ENCODE peak calls at places on chromosome 15, in ten cellular contexts. One of them, this sample, is unnamed. For H3K4me1 and H3K9me3, the result is how much of the 10 kb centered on the place peaks cover.

GRCh38 chr15:69160976-69161877 is 792 bp downstream of the GLCE start:
- DNase-seq in Peyer's patch: peak
- DNase-seq in neural progenitor cell: peak
- DNase-seq in stomach: peak
- DNase-seq in heart left ventricle: no peak
- DNase-seq in colonic mucosa: peak
- DNase-seq in sigmoid colon: peak
- DNase-seq in tibial nerve: no peak
- DNase-seq in psoas muscle: peak
- DNase-seq in heart right ventricle: peak
- DNase-seq in this sample: no peak

GRCh38 chr15:77160562-77161481 is 89.9 kb upstream of the TSPAN3 start:
- DNase-seq in Peyer's patch: no peak
- DNase-seq in neural progenitor cell: no peak
- DNase-seq in stomach: peak
- DNase-seq in heart left ventricle: no peak
- DNase-seq in colonic mucosa: peak
- DNase-seq in sigmoid colon: no peak
- DNase-seq in tibial nerve: no peak
- DNase-seq in psoas muscle: no peak
- DNase-seq in heart right ventricle: no peak
- DNase-seq in this sample: no peak

GRCh38 chr15:53917109-53917508 is 61.1 kb upstream of the UNC13C start:
- DNase-seq in Peyer's patch: no peak
- DNase-seq in neural progenitor cell: no peak
- DNase-seq in stomach: no peak
- DNase-seq in heart left ventricle: no peak
- DNase-seq in colonic mucosa: no peak
- DNase-seq in sigmoid colon: no peak
- DNase-seq in tibial nerve: no peak
- DNase-seq in psoas muscle: no peak
- DNase-seq in heart right ventricle: no peak
- DNase-seq in this sample: no peak

GRCh38 chr15:60731583-60732130 is 252.7 kb upstream of the ICE2 start:
- DNase-seq in Peyer's patch: no peak
- DNase-seq in neural progenitor cell: no peak
- DNase-seq in stomach: no peak
- DNase-seq in heart left ventricle: no peak
- DNase-seq in colonic mucosa: no peak
- DNase-seq in sigmoid colon: no peak
- DNase-seq in tibial nerve: no peak
- DNase-seq in psoas muscle: no peak
- DNase-seq in heart right ventricle: no peak
- DNase-seq in this sample: no peak

GRCh38 chr15:65050270-65050669 is 5.1 kb downstream of the SLC51B start:
- DNase-seq in Peyer's patch: no peak
- DNase-seq in neural progenitor cell: no peak
- DNase-seq in stomach: no peak
- DNase-seq in heart left ventricle: no peak
- DNase-seq in colonic mucosa: no peak
- DNase-seq in sigmoid colon: no peak
- DNase-seq in tibial nerve: no peak
- DNase-seq in psoas muscle: no peak
- DNase-seq in heart right ventricle: no peak
- DNase-seq in this sample: no peak

GRCh38 chr15:73150831-73151230 is 98.6 kb downstream of the NEO1 start:
- DNase-seq in Peyer's patch: no peak
- DNase-seq in neural progenitor cell: no peak
- DNase-seq in stomach: no peak
- DNase-seq in heart left ventricle: no peak
- DNase-seq in colonic mucosa: no peak
- DNase-seq in sigmoid colon: no peak
- DNase-seq in tibial nerve: no peak
- DNase-seq in psoas muscle: no peak
- DNase-seq in heart right ventricle: no peak
- DNase-seq in this sample: no peak

GRCh38 chr15:71335591-71335990 is 220.3 kb downstream of the THSD4 start:
- DNase-seq in Peyer's patch: no peak
- DNase-seq in neural progenitor cell: no peak
- DNase-seq in stomach: no peak
- DNase-seq in heart left ventricle: no peak
- DNase-seq in colonic mucosa: no peak
- DNase-seq in sigmoid colon: no peak
- DNase-seq in tibial nerve: no peak
- DNase-seq in psoas muscle: no peak
- DNase-seq in heart right ventricle: no peak
- DNase-seq in this sample: no peak

GRCh38 chr15:37046876-37047614 is 53.3 kb downstream of the MEIS2 start:
- DNase-seq in Peyer's patch: no peak
- DNase-seq in neural progenitor cell: peak
- DNase-seq in stomach: no peak
- DNase-seq in heart left ventricle: no peak
- DNase-seq in colonic mucosa: no peak
- DNase-seq in sigmoid colon: no peak
- DNase-seq in tibial nerve: no peak
- DNase-seq in psoas muscle: no peak
- DNase-seq in heart right ventricle: no peak
- DNase-seq in this sample: no peak

GRCh38 chr15:56208641-56209155 is 35.0 kb downstream of the RFX7 start:
- DNase-seq in Peyer's patch: no peak
- DNase-seq in neural progenitor cell: no peak
- DNase-seq in stomach: no peak
- DNase-seq in heart left ventricle: no peak
- DNase-seq in colonic mucosa: no peak
- DNase-seq in sigmoid colon: no peak
- DNase-seq in tibial nerve: no peak
- DNase-seq in psoas muscle: no peak
- DNase-seq in heart right ventricle: no peak
- DNase-seq in this sample: no peak

GRCh38 chr15:34038023-34038403 is 991 bp downstream of the AVEN start:
- DNase-seq in Peyer's patch: no peak
- DNase-seq in neural progenitor cell: no peak
- DNase-seq in stomach: no peak
- DNase-seq in heart left ventricle: no peak
- DNase-seq in colonic mucosa: no peak
- DNase-seq in sigmoid colon: no peak
- DNase-seq in tibial nerve: no peak
- DNase-seq in psoas muscle: no peak
- DNase-seq in heart right ventricle: no peak
- DNase-seq in this sample: no peak

GRCh38 chr15:83462953-83463433 is 15.9 kb downstream of the SH3GL3 start:
- DNase-seq in Peyer's patch: no peak
- DNase-seq in neural progenitor cell: no peak
- DNase-seq in stomach: no peak
- DNase-seq in heart left ventricle: no peak
- DNase-seq in colonic mucosa: no peak
- DNase-seq in sigmoid colon: no peak
- DNase-seq in tibial nerve: no peak
- DNase-seq in psoas muscle: no peak
- DNase-seq in heart right ventricle: no peak
- DNase-seq in this sample: no peak

GRCh38 chr15:47888721-47889120 is 171.4 kb downstream of the SEMA6D start:
- DNase-seq in Peyer's patch: no peak
- DNase-seq in neural progenitor cell: no peak
- DNase-seq in stomach: no peak
- DNase-seq in heart left ventricle: no peak
- DNase-seq in colonic mucosa: no peak
- DNase-seq in sigmoid colon: no peak
- DNase-seq in tibial nerve: no peak
- DNase-seq in psoas muscle: no peak
- DNase-seq in heart right ventricle: no peak
- DNase-seq in this sample: no peak

GRCh38 chr15:47885921-47886320 is 168.6 kb downstream of the SEMA6D start:
- DNase-seq in Peyer's patch: no peak
- DNase-seq in neural progenitor cell: peak
- DNase-seq in stomach: no peak
- DNase-seq in heart left ventricle: no peak
- DNase-seq in colonic mucosa: no peak
- DNase-seq in sigmoid colon: no peak
- DNase-seq in tibial nerve: no peak
- DNase-seq in psoas muscle: no peak
- DNase-seq in heart right ventricle: no peak
- DNase-seq in this sample: no peak

GRCh38 chr15:47887181-47887580 is 169.9 kb downstream of the SEMA6D start:
- DNase-seq in Peyer's patch: no peak
- DNase-seq in neural progenitor cell: peak
- DNase-seq in stomach: no peak
- DNase-seq in heart left ventricle: no peak
- DNase-seq in colonic mucosa: no peak
- DNase-seq in sigmoid colon: no peak
- DNase-seq in tibial nerve: no peak
- DNase-seq in psoas muscle: no peak
- DNase-seq in heart right ventricle: no peak
- DNase-seq in this sample: no peak
- H3K4me1 ChIP-seq in Peyer's patch: under half
- H3K4me1 ChIP-seq in neural progenitor cell: under half
- H3K4me1 ChIP-seq in stomach: under half
- H3K4me1 ChIP-seq in heart left ventricle: under half
- H3K4me1 ChIP-seq in colonic mucosa: under half
- H3K4me1 ChIP-seq in sigmoid colon: under half
- H3K4me1 ChIP-seq in tibial nerve: under half
- H3K4me1 ChIP-seq in psoas muscle: under half
- H3K4me1 ChIP-seq in heart right ventricle: under half
- H3K4me1 ChIP-seq in this sample: under half

GRCh38 chr15:25092661-25093060 is 137.9 kb downstream of the SNRPN start:
- DNase-seq in Peyer's patch: no peak
- DNase-seq in neural progenitor cell: no peak
- DNase-seq in stomach: no peak
- DNase-seq in heart left ventricle: no peak
- DNase-seq in colonic mucosa: no peak
- DNase-seq in sigmoid colon: no peak
- DNase-seq in tibial nerve: no peak
- DNase-seq in psoas muscle: no peak
- DNase-seq in heart right ventricle: no peak
- DNase-seq in this sample: no peak
- H3K9me3 ChIP-seq in Peyer's patch: under half
- H3K9me3 ChIP-seq in neural progenitor cell: under half
- H3K9me3 ChIP-seq in stomach: half or more
- H3K9me3 ChIP-seq in heart left ventricle: half or more
- H3K9me3 ChIP-seq in colonic mucosa: under half
- H3K9me3 ChIP-seq in sigmoid colon: under half
- H3K9me3 ChIP-seq in tibial nerve: under half
- H3K9me3 ChIP-seq in psoas muscle: half or more
- H3K9me3 ChIP-seq in heart right ventricle: under half
- H3K9me3 ChIP-seq in this sample: under half

GRCh38 chr15:101612676-101613075 is 39.5 kb downstream of the TM2D3 start:
- DNase-seq in Peyer's patch: no peak
- DNase-seq in neural progenitor cell: no peak
- DNase-seq in stomach: no peak
- DNase-seq in heart left ventricle: no peak
- DNase-seq in colonic mucosa: no peak
- DNase-seq in sigmoid colon: no peak
- DNase-seq in tibial nerve: no peak
- DNase-seq in psoas muscle: no peak
- DNase-seq in heart right ventricle: no peak
- DNase-seq in this sample: no peak

GRCh38 chr15:101614761-101615160 is 37.4 kb downstream of the TM2D3 start:
- DNase-seq in Peyer's patch: no peak
- DNase-seq in neural progenitor cell: no peak
- DNase-seq in stomach: no peak
- DNase-seq in heart left ventricle: no peak
- DNase-seq in colonic mucosa: no peak
- DNase-seq in sigmoid colon: no peak
- DNase-seq in tibial nerve: no peak
- DNase-seq in psoas muscle: no peak
- DNase-seq in heart right ventricle: no peak
- DNase-seq in this sample: no peak

GRCh38 chr15:101614001-101614585 is 38.1 kb downstream of the TM2D3 start:
- DNase-seq in Peyer's patch: no peak
- DNase-seq in neural progenitor cell: no peak
- DNase-seq in stomach: no peak
- DNase-seq in heart left ventricle: no peak
- DNase-seq in colonic mucosa: no peak
- DNase-seq in sigmoid colon: no peak
- DNase-seq in tibial nerve: no peak
- DNase-seq in psoas muscle: no peak
- DNase-seq in heart right ventricle: no peak
- DNase-seq in this sample: no peak

GRCh38 chr15:101611580-101612299 is 40.4 kb downstream of the TM2D3 start:
- DNase-seq in Peyer's patch: no peak
- DNase-seq in neural progenitor cell: no peak
- DNase-seq in stomach: no peak
- DNase-seq in heart left ventricle: no peak
- DNase-seq in colonic mucosa: no peak
- DNase-seq in sigmoid colon: no peak
- DNase-seq in tibial nerve: no peak
- DNase-seq in psoas muscle: peak
- DNase-seq in heart right ventricle: no peak
- DNase-seq in this sample: no peak

GRCh38 chr15:101613130-101614000 is 38.8 kb downstream of the TM2D3 start:
- DNase-seq in Peyer's patch: peak
- DNase-seq in neural progenitor cell: no peak
- DNase-seq in stomach: peak
- DNase-seq in heart left ventricle: peak
- DNase-seq in colonic mucosa: peak
- DNase-seq in sigmoid colon: peak
- DNase-seq in tibial nerve: peak
- DNase-seq in psoas muscle: peak
- DNase-seq in heart right ventricle: peak
- DNase-seq in this sample: no peak
- H3K4me1 ChIP-seq in Peyer's patch: under half
- H3K4me1 ChIP-seq in neural progenitor cell: under half
- H3K4me1 ChIP-seq in stomach: under half
- H3K4me1 ChIP-seq in heart left ventricle: half or more
- H3K4me1 ChIP-seq in colonic mucosa: under half
- H3K4me1 ChIP-seq in sigmoid colon: under half
- H3K4me1 ChIP-seq in tibial nerve: under half
- H3K4me1 ChIP-seq in psoas muscle: half or more
- H3K4me1 ChIP-seq in heart right ventricle: under half
- H3K4me1 ChIP-seq in this sample: under half

DNA sequence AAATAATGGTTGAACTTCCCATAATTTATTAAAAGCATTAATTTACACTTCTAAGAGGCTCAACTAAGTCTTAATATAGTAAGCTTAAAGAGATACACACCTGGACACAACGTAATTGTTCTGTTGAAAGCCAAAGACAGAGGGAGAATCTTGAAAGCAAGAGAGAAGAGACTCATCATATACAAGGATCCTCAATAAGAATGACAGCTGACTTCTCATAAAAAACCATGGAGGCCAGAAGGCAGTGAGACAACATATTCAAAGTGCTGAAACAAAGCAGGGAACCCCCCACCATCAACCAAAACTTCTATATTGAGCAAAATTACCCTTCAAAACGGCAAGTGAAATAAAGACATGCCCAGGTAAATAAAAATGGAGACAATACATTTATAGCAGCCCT is 16.6 kb upstream of the GABRG3 start:
- DNase-seq in Peyer's patch: no peak
- DNase-seq in neural progenitor cell: no peak
- DNase-seq in stomach: no peak
- DNase-seq in heart left ventricle: no peak
- DNase-seq in colonic mucosa: no peak
- DNase-seq in sigmoid colon: no peak
- DNase-seq in tibial nerve: no peak
- DNase-seq in psoas muscle: no peak
- DNase-seq in heart right ventricle: no peak
- DNase-seq in this sample: no peak
- H3K9me3 ChIP-seq in Peyer's patch: under half
- H3K9me3 ChIP-seq in neural progenitor cell: under half
- H3K9me3 ChIP-seq in stomach: under half
- H3K9me3 ChIP-seq in heart left ventricle: under half
- H3K9me3 ChIP-seq in colonic mucosa: under half
- H3K9me3 ChIP-seq in sigmoid colon: under half
- H3K9me3 ChIP-seq in tibial nerve: under half
- H3K9me3 ChIP-seq in psoas muscle: under half
- H3K9me3 ChIP-seq in heart right ventricle: under half
- H3K9me3 ChIP-seq in this sample: under half

This sample was measured in vagina.